ENCODE peak calls at places on chromosomes 13 and 19, in nine cellular contexts. One of them, this sample, is unnamed.

GRCh38 chr19:5257155-5258045 is 83.2 kb downstream of the PTPRS start:
- DNase-seq in astrocyte of the cerebellum: no peak
- DNase-seq in HTR-8/SVneo: no peak
- DNase-seq in sciatic nerve: no peak
- DNase-seq in endothelial cell: no peak
- DNase-seq in frontal cortex: no peak
- DNase-seq in hepatocyte: no peak
- DNase-seq in AG10803: no peak
- DNase-seq in LHCN-M2: no peak
- DNase-seq in this sample: no peak

GRCh38 chr19:7395793-7396192 is 47.1 kb downstream of the ARHGEF18 start:
- DNase-seq in astrocyte of the cerebellum: no peak
- DNase-seq in HTR-8/SVneo: no peak
- DNase-seq in sciatic nerve: no peak
- DNase-seq in endothelial cell: no peak
- DNase-seq in frontal cortex: no peak
- DNase-seq in hepatocyte: no peak
- DNase-seq in AG10803: no peak
- DNase-seq in LHCN-M2: no peak
- DNase-seq in this sample: no peak

GRCh38 chr19:7267792-7268736 is 26.1 kb downstream of the INSR start:
- DNase-seq in astrocyte of the cerebellum: no peak
- DNase-seq in HTR-8/SVneo: no peak
- DNase-seq in sciatic nerve: no peak
- DNase-seq in endothelial cell: no peak
- DNase-seq in frontal cortex: no peak
- DNase-seq in hepatocyte: no peak
- DNase-seq in AG10803: no peak
- DNase-seq in LHCN-M2: no peak
- DNase-seq in this sample: no peak

GRCh38 chr19:13987101-13987890 is 18.8 kb downstream of the RFX1 start:
- DNase-seq in astrocyte of the cerebellum: no peak
- DNase-seq in HTR-8/SVneo: no peak
- DNase-seq in sciatic nerve: no peak
- DNase-seq in endothelial cell: no peak
- DNase-seq in frontal cortex: no peak
- DNase-seq in hepatocyte: no peak
- DNase-seq in AG10803: no peak
- DNase-seq in LHCN-M2: no peak
- DNase-seq in this sample: no peak

GRCh38 chr13:97515643-97516042 is 81.7 kb downstream of the RAP2A start:
- DNase-seq in astrocyte of the cerebellum: no peak
- DNase-seq in HTR-8/SVneo: no peak
- DNase-seq in sciatic nerve: no peak
- DNase-seq in endothelial cell: no peak
- DNase-seq in frontal cortex: no peak
- DNase-seq in hepatocyte: no peak
- DNase-seq in AG10803: no peak
- DNase-seq in LHCN-M2: no peak
- DNase-seq in this sample: no peak

GRCh38 chr13:31022491-31022890 is 90.0 kb downstream of the TEX26 start:
- DNase-seq in astrocyte of the cerebellum: no peak
- DNase-seq in HTR-8/SVneo: no peak
- DNase-seq in sciatic nerve: no peak
- DNase-seq in endothelial cell: no peak
- DNase-seq in frontal cortex: no peak
- DNase-seq in hepatocyte: no peak
- DNase-seq in AG10803: peak; percentile 6
- DNase-seq in LHCN-M2: no peak
- DNase-seq in this sample: no peak

GRCh38 chr13:37011788-37012187 is 11.2 kb downstream of the EXOSC8 start:
- DNase-seq in astrocyte of the cerebellum: no peak
- DNase-seq in HTR-8/SVneo: no peak
- DNase-seq in sciatic nerve: no peak
- DNase-seq in endothelial cell: no peak
- DNase-seq in frontal cortex: no peak
- DNase-seq in hepatocyte: no peak
- DNase-seq in AG10803: no peak
- DNase-seq in LHCN-M2: no peak
- DNase-seq in this sample: no peak

GRCh38 chr13:101979825-101980224 is 422.0 kb downstream of the FGF14 start:
- DNase-seq in astrocyte of the cerebellum: no peak
- DNase-seq in HTR-8/SVneo: no peak
- DNase-seq in sciatic nerve: no peak
- DNase-seq in endothelial cell: no peak
- DNase-seq in frontal cortex: no peak
- DNase-seq in hepatocyte: peak; percentile 15
- DNase-seq in AG10803: no peak
- DNase-seq in LHCN-M2: no peak
- DNase-seq in this sample: no peak

GRCh38 chr13:111484129-111484925 is 163.9 kb downstream of the TEX29 start:
- DNase-seq in astrocyte of the cerebellum: no peak
- DNase-seq in HTR-8/SVneo: no peak
- DNase-seq in sciatic nerve: peak; percentile 33
- DNase-seq in endothelial cell: no peak
- DNase-seq in frontal cortex: no peak
- DNase-seq in hepatocyte: no peak
- DNase-seq in AG10803: no peak
- DNase-seq in LHCN-M2: no peak
- DNase-seq in this sample: no peak

GRCh38 chr13:24982333-24982999 is 113.5 kb upstream of the PABPC3 start:
- DNase-seq in astrocyte of the cerebellum: no peak
- DNase-seq in HTR-8/SVneo: no peak
- DNase-seq in sciatic nerve: no peak
- DNase-seq in endothelial cell: peak; percentile 30
- DNase-seq in frontal cortex: no peak
- DNase-seq in hepatocyte: no peak
- DNase-seq in AG10803: no peak
- DNase-seq in LHCN-M2: no peak
- DNase-seq in this sample: no peak

GRCh38 chr13:40191186-40191980 is 475.1 kb downstream of the FOXO1 start:
- DNase-seq in astrocyte of the cerebellum: no peak
- DNase-seq in HTR-8/SVneo: no peak
- DNase-seq in sciatic nerve: no peak
- DNase-seq in endothelial cell: no peak
- DNase-seq in frontal cortex: no peak
- DNase-seq in hepatocyte: peak; percentile 31
- DNase-seq in AG10803: no peak
- DNase-seq in LHCN-M2: peak; percentile 6
- DNase-seq in this sample: no peak

GRCh38 chr13:98447881-98448641 is 128.8 kb downstream of the STK24 start:
- DNase-seq in astrocyte of the cerebellum: no peak
- DNase-seq in HTR-8/SVneo: no peak
- DNase-seq in sciatic nerve: peak; percentile 77
- DNase-seq in endothelial cell: peak; percentile 72
- DNase-seq in frontal cortex: peak; percentile 65
- DNase-seq in hepatocyte: peak; percentile 48
- DNase-seq in AG10803: peak; percentile 43
- DNase-seq in LHCN-M2: no peak
- DNase-seq in this sample: peak; percentile 21

GRCh38 chr19:13460045-13460444 is 46.2 kb downstream of the CACNA1A start:
- DNase-seq in astrocyte of the cerebellum: no peak
- DNase-seq in HTR-8/SVneo: no peak
- DNase-seq in sciatic nerve: no peak
- DNase-seq in endothelial cell: no peak
- DNase-seq in frontal cortex: no peak
- DNase-seq in hepatocyte: no peak
- DNase-seq in AG10803: no peak
- DNase-seq in LHCN-M2: no peak
- DNase-seq in this sample: no peak

GRCh38 chr19:6393982-6394412 is 1.0 kb upstream of the GTF2F1 start:
- DNase-seq in astrocyte of the cerebellum: no peak
- DNase-seq in HTR-8/SVneo: no peak
- DNase-seq in sciatic nerve: no peak
- DNase-seq in endothelial cell: no peak
- DNase-seq in frontal cortex: no peak
- DNase-seq in hepatocyte: no peak
- DNase-seq in AG10803: no peak
- DNase-seq in LHCN-M2: no peak
- DNase-seq in this sample: no peak

GRCh38 chr13:44431150-44431549 is 57.5 kb downstream of the SERP2 start:
- DNase-seq in astrocyte of the cerebellum: no peak
- DNase-seq in HTR-8/SVneo: no peak
- DNase-seq in sciatic nerve: no peak
- DNase-seq in endothelial cell: no peak
- DNase-seq in frontal cortex: no peak
- DNase-seq in hepatocyte: peak; percentile 78
- DNase-seq in AG10803: no peak
- DNase-seq in LHCN-M2: no peak
- DNase-seq in this sample: no peak

GRCh38 chr13:26784704-26785639 is 24.4 kb upstream of the GPR12 start:
- DNase-seq in astrocyte of the cerebellum: no peak
- DNase-seq in HTR-8/SVneo: no peak
- DNase-seq in sciatic nerve: no peak
- DNase-seq in endothelial cell: no peak
- DNase-seq in frontal cortex: no peak
- DNase-seq in hepatocyte: no peak
- DNase-seq in AG10803: no peak
- DNase-seq in LHCN-M2: no peak
- DNase-seq in this sample: no peak

GRCh38 chr19:29909545-29909944 is 32.5 kb upstream of the URI1 start:
- DNase-seq in astrocyte of the cerebellum: no peak
- DNase-seq in HTR-8/SVneo: no peak
- DNase-seq in sciatic nerve: no peak
- DNase-seq in endothelial cell: no peak
- DNase-seq in frontal cortex: no peak
- DNase-seq in hepatocyte: no peak
- DNase-seq in AG10803: peak; percentile 4
- DNase-seq in LHCN-M2: no peak
- DNase-seq in this sample: no peak

GRCh38 chr13:44710576-44710975 is 134.4 kb upstream of the TSC22D1 start:
- DNase-seq in astrocyte of the cerebellum: peak; percentile 93
- DNase-seq in HTR-8/SVneo: peak; percentile 66
- DNase-seq in sciatic nerve: no peak
- DNase-seq in endothelial cell: no peak
- DNase-seq in frontal cortex: no peak
- DNase-seq in hepatocyte: no peak
- DNase-seq in AG10803: peak; percentile 81
- DNase-seq in LHCN-M2: peak; percentile 97
- DNase-seq in this sample: peak; percentile 83

GRCh38 chr19:16419671-16420394 is 51.9 kb downstream of the EPS15L1 start:
- DNase-seq in astrocyte of the cerebellum: no peak
- DNase-seq in HTR-8/SVneo: no peak
- DNase-seq in sciatic nerve: no peak
- DNase-seq in endothelial cell: no peak
- DNase-seq in frontal cortex: no peak
- DNase-seq in hepatocyte: no peak
- DNase-seq in AG10803: no peak
- DNase-seq in LHCN-M2: no peak
- DNase-seq in this sample: no peak

GRCh38 chr19:31253816-31254551 is 95.3 kb downstream of the TSHZ3 start:
- DNase-seq in astrocyte of the cerebellum: peak; percentile 60
- DNase-seq in HTR-8/SVneo: peak; percentile 26
- DNase-seq in sciatic nerve: no peak
- DNase-seq in endothelial cell: no peak
- DNase-seq in frontal cortex: no peak
- DNase-seq in hepatocyte: peak; percentile 34
- DNase-seq in AG10803: no peak
- DNase-seq in LHCN-M2: peak; percentile 95
- DNase-seq in this sample: peak; percentile 86

GRCh38 chr13:28532226-28533048 is 37.5 kb upstream of the FLT1 start:
- DNase-seq in astrocyte of the cerebellum: no peak
- DNase-seq in HTR-8/SVneo: no peak
- DNase-seq in sciatic nerve: no peak
- DNase-seq in endothelial cell: peak; percentile 83
- DNase-seq in frontal cortex: peak; percentile 31
- DNase-seq in hepatocyte: peak; percentile 35
- DNase-seq in AG10803: no peak
- DNase-seq in LHCN-M2: no peak
- DNase-seq in this sample: no peak

GRCh38 chr13:36819811-36820140 is 754 bp downstream of the RFXAP start:
- DNase-seq in astrocyte of the cerebellum: no peak
- DNase-seq in HTR-8/SVneo: no peak
- DNase-seq in sciatic nerve: no peak
- DNase-seq in endothelial cell: no peak
- DNase-seq in frontal cortex: peak; percentile 15
- DNase-seq in hepatocyte: peak; percentile 19
- DNase-seq in AG10803: peak; percentile 26
- DNase-seq in LHCN-M2: no peak
- DNase-seq in this sample: peak; percentile 20

GRCh38 chr19:45908956-45909355 is 5.6 kb downstream of the NANOS2 start:
- DNase-seq in astrocyte of the cerebellum: no peak
- DNase-seq in HTR-8/SVneo: no peak
- DNase-seq in sciatic nerve: no peak
- DNase-seq in endothelial cell: no peak
- DNase-seq in frontal cortex: no peak
- DNase-seq in hepatocyte: no peak
- DNase-seq in AG10803: no peak
- DNase-seq in LHCN-M2: peak; percentile 43
- DNase-seq in this sample: no peak

GRCh38 chr19:38290631-38291147 is 13.4 kb upstream of the C19orf33 start:
- DNase-seq in astrocyte of the cerebellum: peak; percentile 56
- DNase-seq in HTR-8/SVneo: no peak
- DNase-seq in sciatic nerve: no peak
- DNase-seq in endothelial cell: no peak
- DNase-seq in frontal cortex: no peak
- DNase-seq in hepatocyte: peak; percentile 48
- DNase-seq in AG10803: peak; percentile 91
- DNase-seq in LHCN-M2: peak; percentile 95
- DNase-seq in this sample: peak; percentile 76

GRCh38 chr19:13554506-13555235 is 48.4 kb upstream of the CACNA1A start:
- DNase-seq in astrocyte of the cerebellum: no peak
- DNase-seq in HTR-8/SVneo: no peak
- DNase-seq in sciatic nerve: no peak
- DNase-seq in endothelial cell: no peak
- DNase-seq in frontal cortex: no peak
- DNase-seq in hepatocyte: no peak
- DNase-seq in AG10803: peak; percentile 7
- DNase-seq in LHCN-M2: no peak
- DNase-seq in this sample: no peak

GRCh38 chr19:42143341-42144234 is 11.3 kb upstream of the POU2F2 start:
- DNase-seq in astrocyte of the cerebellum: no peak
- DNase-seq in HTR-8/SVneo: no peak
- DNase-seq in sciatic nerve: no peak
- DNase-seq in endothelial cell: peak; percentile 80
- DNase-seq in frontal cortex: no peak
- DNase-seq in hepatocyte: peak; percentile 71
- DNase-seq in AG10803: no peak
- DNase-seq in LHCN-M2: peak; percentile 18
- DNase-seq in this sample: no peak